ENCODE peak calls at places on chromosomes 12 and 14, in five cellular contexts. U, Z, X, J and N are unnamed samples.
A peak's percentile ranks its signal among the peaks of the same experiment; 100 is the strongest.

GRCh38 chr14:88229428-88229827 is 93.6 kb downstream of the KCNK10 start:
- DNase-seq in J (no peak), U (no peak), X (no peak), Z (no peak), N (no peak)

GRCh38 chr12:69779928-69780327 is 41.3 kb downstream of the RAB3IP start:
- DNase-seq in Z (no peak), J (peak; percentile 4), U (peak; percentile 20), X (no peak), N (no peak)

GRCh38 chr12:31773867-31774266 is 45.0 kb upstream of the AMN1 start:
- DNase-seq in U (no peak), X (no peak), J (no peak), Z (peak; percentile 19), N (no peak)

GRCh38 chr14:39873793-39874192 is 441.6 kb upstream of the FBXO33 start:
- DNase-seq in U (no peak), J (no peak), X (no peak), Z (no peak), N (no peak)

GRCh38 chr14:72332871-72333270 is 400.6 kb downstream of the RGS6 start:
- DNase-seq in X (no peak), Z (no peak), J (no peak), U (no peak), N (no peak)

GRCh38 chr12:5965950-5966383 is 20.9 kb upstream of the ANO2 start:
- DNase-seq in U (no peak), Z (no peak), X (peak; percentile 38), J (peak; percentile 28), N (no peak)

GRCh38 chr12:64109706-64110105 is 112.4 kb downstream of the KICS2 start:
- DNase-seq in J (no peak), X (no peak), Z (no peak), U (no peak), N (no peak)

GRCh38 chr14:97411938-97412612 is 614.9 kb downstream of the VRK1 start:
- DNase-seq in U (no peak), J (no peak), Z (no peak), X (no peak), N (no peak)

GRCh38 chr14:57692671-57693070 is 173.2 kb downstream of the SLC35F4 start:
- DNase-seq in J (peak; percentile 7), Z (no peak), X (no peak), U (peak; percentile 22), N (peak; percentile 8)

GRCh38 chr14:68513838-68514610 is 278.8 kb downstream of the ZFP36L1 start:
- DNase-seq in Z (no peak), X (no peak), J (no peak), U (no peak), N (no peak)

GRCh38 chr12:115956236-115956635 is 321.3 kb downstream of the MED13L start:
- DNase-seq in Z (no peak), J (no peak), X (no peak), U (no peak), N (no peak)

GRCh38 chr12:2925322-2925995 is 33.7 kb upstream of the TEAD4 start:
- DNase-seq in Z (no peak), U (no peak), J (peak; percentile 19), X (no peak), N (no peak)

GRCh38 chr14:36654185-36655053 is 7.2 kb upstream of the PAX9 start:
- DNase-seq in X (no peak), J (no peak), U (no peak), Z (no peak), N (no peak)

GRCh38 chr14:61153914-61154545 is 127.1 kb downstream of the TMEM30B start:
- DNase-seq in Z (no peak), J (no peak), X (no peak), U (no peak), N (no peak)

GRCh38 chr12:26406391-26406790 is 211.0 kb downstream of the SSPN start:
- DNase-seq in J (no peak), X (no peak), U (no peak), Z (no peak), N (no peak)

GRCh38 chr12:98754095-98754494 is 109.0 kb downstream of the APAF1 start:
- DNase-seq in Z (no peak), J (peak; percentile 23), U (no peak), X (no peak), N (peak; percentile 56)

GRCh38 chr12:96226401-96226800 is 32.2 kb downstream of the ELK3 start:
- DNase-seq in J (no peak), U (no peak), X (no peak), Z (no peak), N (no peak)

GRCh38 chr12:131929530-131930456 is 717 bp downstream of the PUS1 start:
- DNase-seq in J (no peak), X (no peak), Z (no peak), U (no peak), N (no peak)

GRCh38 chr14:63470877-63471565 is 72.2 kb downstream of the PPP2R5E start:
- DNase-seq in Z (no peak), X (no peak), J (peak; percentile 47), U (peak; percentile 37), N (peak; percentile 60)

GRCh38 chr12:27422697-27423096 is 23.8 kb upstream of the SMCO2 start:
- DNase-seq in X (no peak), Z (no peak), U (no peak), J (no peak), N (no peak)

GRCh38 chr12:27426743-27427142 is 19.8 kb upstream of the SMCO2 start:
- DNase-seq in X (no peak), Z (no peak), U (no peak), J (no peak), N (no peak)

GRCh38 chr12:27425306-27425705 is 21.2 kb upstream of the SMCO2 start:
- DNase-seq in X (no peak), Z (no peak), J (no peak), U (no peak), N (no peak)

GRCh38 chr12:27427824-27428223 is 18.7 kb upstream of the SMCO2 start:
- DNase-seq in J (no peak), Z (no peak), X (no peak), U (no peak), N (no peak)

DNA sequence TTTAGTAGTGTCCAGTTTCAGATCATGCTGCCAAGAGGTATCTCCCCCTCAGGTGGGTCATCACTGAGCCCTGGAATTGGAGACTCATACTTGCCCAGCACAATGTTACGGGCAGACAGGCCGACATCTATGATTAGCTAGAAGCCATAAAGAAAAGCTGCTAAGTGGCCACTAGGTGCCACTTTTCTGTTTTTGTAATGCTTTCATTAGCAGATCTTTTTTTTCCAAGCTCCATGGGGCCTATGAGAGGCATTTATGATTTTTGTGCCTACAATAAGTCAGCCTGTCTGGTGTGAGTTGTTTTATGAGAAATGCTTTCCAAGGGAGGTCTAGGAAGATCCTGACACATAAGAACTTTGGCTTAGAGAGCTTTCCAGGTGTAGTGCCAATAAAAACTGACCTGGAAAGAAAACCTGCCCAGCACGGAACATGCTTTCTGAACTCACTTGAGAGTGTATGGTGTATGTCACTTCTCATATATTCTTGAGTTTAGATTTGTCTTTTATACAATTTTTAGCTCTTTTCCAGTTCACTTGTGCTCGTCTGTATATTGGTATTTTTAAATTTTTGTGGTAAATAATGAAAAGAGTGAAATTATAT is 21.8 kb upstream of the SMCO2 start:
- DNase-seq in Z (peak; percentile 26), U (peak; percentile 14), X (no peak), J (peak; percentile 44), N (no peak)
- TF ChIP-seq CTCF in Z (peak; percentile 58), U (peak; percentile 40), X (peak; percentile 48), J (peak; percentile 50), N (peak; percentile 61)

GRCh38 chr12:42884116-42884515 is 294.6 kb upstream of the PRICKLE1 start:
- DNase-seq in J (no peak), U (no peak), Z (no peak), X (no peak), N (no peak)

GRCh38 chr12:42886160-42886559 is 296.6 kb upstream of the PRICKLE1 start:
- DNase-seq in X (no peak), J (no peak), Z (no peak), U (no peak), N (no peak)

GRCh38 chr12:42885677-42886076 is 296.1 kb upstream of the PRICKLE1 start:
- DNase-seq in Z (no peak), X (no peak), U (no peak), J (no peak), N (no peak)

GRCh38 chr12:42892702-42893101 is 303.2 kb upstream of the PRICKLE1 start:
- DNase-seq in J (no peak), Z (no peak), X (no peak), U (no peak), N (no peak)

DNA sequence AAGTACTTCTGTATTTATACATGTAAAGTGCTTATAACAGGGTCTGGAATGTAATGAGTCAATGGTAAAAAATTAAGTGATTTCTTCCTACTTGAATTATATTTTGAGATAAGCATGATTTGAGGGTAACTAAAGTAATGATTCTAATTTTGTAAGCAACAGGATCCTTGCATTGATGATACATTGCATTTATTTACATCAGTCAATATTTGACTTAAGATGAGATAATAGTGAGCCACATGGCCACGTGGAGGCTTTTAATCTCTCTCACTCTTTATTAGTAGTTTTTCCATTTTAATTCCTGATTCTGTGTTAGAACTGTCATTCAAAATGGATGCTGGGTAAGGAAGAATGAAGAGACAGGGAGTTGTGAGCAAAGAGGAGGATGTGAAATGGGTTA is 298.1 kb upstream of the PRICKLE1 start:
- DNase-seq in U (no peak), X (no peak), J (no peak), Z (no peak), N (no peak)
- TF ChIP-seq CTCF in U (no peak), X (no peak), J (no peak), Z (no peak), N (no peak)

GRCh38 chr12:68416350-68416749 is 84.2 kb upstream of the MDM1 start:
- DNase-seq in X (no peak), J (no peak), U (no peak), Z (no peak), N (no peak)
- TF ChIP-seq CTCF in X (no peak), J (no peak), U (no peak), Z (no peak), N (no peak)

GRCh38 chr14:90758959-90759358 is 57.3 kb downstream of the TTC7B start:
- DNase-seq in X (peak; percentile 76), Z (peak; percentile 65), J (peak; percentile 41), U (no peak), N (peak; percentile 18)

GRCh38 chr14:90758028-90758889 is 58.0 kb downstream of the TTC7B start:
- DNase-seq in X (peak; percentile 88), U (peak; percentile 53), Z (peak; percentile 88), J (peak; percentile 87), N (peak; percentile 47)

GRCh38 chr14:90759370-90760054 is 56.7 kb downstream of the TTC7B start:
- DNase-seq in X (no peak), U (no peak), J (no peak), Z (no peak), N (no peak)

GRCh38 chr14:90760055-90760444 is 56.2 kb downstream of the TTC7B start:
- DNase-seq in J (no peak), X (no peak), Z (no peak), U (no peak), N (no peak)

DNA sequence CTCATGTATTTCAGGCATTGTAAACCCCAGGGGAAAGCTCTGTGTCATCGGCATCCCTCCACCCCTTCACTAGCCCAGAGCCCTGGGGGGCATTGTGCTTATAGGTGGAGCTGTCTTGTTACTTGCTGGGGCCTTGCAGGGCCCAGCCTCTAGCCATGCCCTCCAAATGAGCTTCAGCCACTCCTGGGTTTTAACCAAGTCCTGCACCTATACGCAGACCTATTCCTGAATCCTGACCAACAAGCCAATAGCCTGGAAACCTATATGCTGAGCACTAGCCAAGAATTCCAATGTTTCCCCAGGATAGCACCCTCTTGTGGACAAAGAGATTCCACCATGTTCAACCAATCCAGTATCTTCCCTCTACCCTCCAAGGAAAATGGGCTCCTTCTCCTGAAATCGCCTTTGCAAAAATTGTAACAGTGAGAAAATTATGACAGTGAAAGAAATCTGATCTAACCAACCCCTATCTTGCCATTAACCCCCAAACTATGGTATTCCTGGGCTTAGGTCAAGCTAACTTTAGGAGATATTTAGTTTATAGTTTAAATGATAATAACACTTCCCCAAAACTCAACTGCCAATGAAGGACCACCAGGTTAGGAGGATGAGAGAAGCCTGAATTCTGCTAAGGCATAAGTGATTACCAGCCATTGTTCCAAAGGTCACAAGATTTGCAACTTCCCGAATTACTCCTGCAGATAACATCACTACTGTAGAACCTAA is 55.5 kb downstream of the TTC7B start:
- DNase-seq in J (peak; percentile 22), U (no peak), Z (no peak), X (no peak), N (no peak)
- TF ChIP-seq CTCF in J (peak; percentile 54), U (peak; percentile 73), Z (no peak), X (peak; percentile 25), N (peak; percentile 55)